ENCODE peak calls at places on chromosomes 16 and 17, in six cellular contexts. One of them, this sample, is unnamed.

GRCh38 chr17:2008332-2009126 is 16.6 kb downstream of the RTN4RL1 start:
- DNase-seq in IMR-90: no peak
- DNase-seq in A549: no peak
- DNase-seq in uterus: no peak
- DNase-seq in transverse colon: peak
- DNase-seq in Peyer's patch: no peak
- DNase-seq in this sample: no peak

GRCh38 chr17:68381076-68381900 is 76.0 kb downstream of the WIPI1 start:
- DNase-seq in transverse colon: peak
- DNase-seq in IMR-90: peak
- DNase-seq in uterus: peak
- DNase-seq in A549: peak
- DNase-seq in Peyer's patch: peak
- DNase-seq in this sample: no peak

GRCh38 chr17:69447726-69448125 is 33.2 kb downstream of the MAP2K6 start:
- DNase-seq in Peyer's patch: no peak
- DNase-seq in IMR-90: no peak
- DNase-seq in uterus: no peak
- DNase-seq in A549: no peak
- DNase-seq in transverse colon: no peak
- DNase-seq in this sample: no peak

GRCh38 chr16:75458439-75458838 is 6.0 kb downstream of the TMEM170A start:
- DNase-seq in IMR-90: no peak
- DNase-seq in Peyer's patch: peak
- DNase-seq in transverse colon: no peak
- DNase-seq in A549: no peak
- DNase-seq in uterus: no peak
- DNase-seq in this sample: no peak

GRCh38 chr17:17774009-17774881 is 62.5 kb downstream of the SREBF1 start:
- DNase-seq in Peyer's patch: peak
- DNase-seq in uterus: peak
- DNase-seq in A549: peak
- DNase-seq in transverse colon: peak
- DNase-seq in IMR-90: peak
- DNase-seq in this sample: peak

GRCh38 chr16:66265556-66266133 is 100.8 kb upstream of the CDH5 start:
- DNase-seq in Peyer's patch: peak
- DNase-seq in transverse colon: no peak
- DNase-seq in uterus: peak
- DNase-seq in IMR-90: no peak
- DNase-seq in A549: no peak
- DNase-seq in this sample: no peak

GRCh38 chr17:44878627-44879221 is 20.5 kb downstream of the EFTUD2 start:
- DNase-seq in transverse colon: no peak
- DNase-seq in A549: peak
- DNase-seq in uterus: peak
- DNase-seq in Peyer's patch: peak
- DNase-seq in IMR-90: peak
- DNase-seq in this sample: no peak

GRCh38 chr17:48843172-48843900 is 12.5 kb downstream of the CALCOCO2 start:
- DNase-seq in transverse colon: no peak
- DNase-seq in A549: no peak
- DNase-seq in IMR-90: peak
- DNase-seq in Peyer's patch: no peak
- DNase-seq in uterus: no peak
- DNase-seq in this sample: no peak

GRCh38 chr16:85413713-85414663 is 199.1 kb upstream of the GSE1 start:
- DNase-seq in IMR-90: no peak
- DNase-seq in A549: no peak
- DNase-seq in transverse colon: no peak
- DNase-seq in uterus: no peak
- DNase-seq in Peyer's patch: peak
- DNase-seq in this sample: no peak

GRCh38 chr17:39739885-39740356 is 2.2 kb downstream of the GRB7 start:
- DNase-seq in IMR-90: no peak
- DNase-seq in A549: no peak
- DNase-seq in transverse colon: no peak
- DNase-seq in uterus: no peak
- DNase-seq in Peyer's patch: no peak
- DNase-seq in this sample: no peak

GRCh38 chr17:17857496-17857895 is 20.7 kb upstream of the SREBF1 start:
- DNase-seq in uterus: no peak
- DNase-seq in transverse colon: no peak
- DNase-seq in A549: no peak
- DNase-seq in IMR-90: no peak
- DNase-seq in Peyer's patch: no peak
- DNase-seq in this sample: no peak

DNA sequence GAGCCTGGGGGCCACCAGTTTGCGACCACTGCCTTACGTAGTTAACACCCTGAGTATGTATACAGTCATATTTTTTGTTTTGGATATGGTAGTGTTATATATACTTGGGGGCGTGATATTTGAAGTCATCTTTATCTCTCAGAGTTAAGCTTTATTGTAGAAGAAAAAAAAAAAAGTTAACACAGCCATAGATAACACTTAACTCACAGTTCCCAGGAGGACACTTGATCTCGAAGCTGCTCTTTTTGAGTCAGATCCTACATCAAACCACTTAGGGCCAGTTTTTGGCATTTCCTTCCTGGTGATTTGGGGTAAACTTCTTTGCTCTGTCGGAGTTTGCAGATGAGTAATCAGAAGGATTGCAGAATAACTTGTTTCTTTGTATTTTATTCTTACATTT is 5.8 kb downstream of the ITPRIPL2 start:
- DNase-seq in uterus: peak
- DNase-seq in Peyer's patch: no peak
- DNase-seq in A549: no peak
- DNase-seq in IMR-90: peak
- DNase-seq in transverse colon: no peak
- DNase-seq in this sample: no peak
- H3K4me3 ChIP-seq in uterus: peak
- H3K4me3 ChIP-seq in Peyer's patch: no peak
- H3K4me3 ChIP-seq in A549: peak
- H3K4me3 ChIP-seq in IMR-90: peak
- H3K4me3 ChIP-seq in transverse colon: peak
- H3K4me3 ChIP-seq in this sample: no peak

DNA sequence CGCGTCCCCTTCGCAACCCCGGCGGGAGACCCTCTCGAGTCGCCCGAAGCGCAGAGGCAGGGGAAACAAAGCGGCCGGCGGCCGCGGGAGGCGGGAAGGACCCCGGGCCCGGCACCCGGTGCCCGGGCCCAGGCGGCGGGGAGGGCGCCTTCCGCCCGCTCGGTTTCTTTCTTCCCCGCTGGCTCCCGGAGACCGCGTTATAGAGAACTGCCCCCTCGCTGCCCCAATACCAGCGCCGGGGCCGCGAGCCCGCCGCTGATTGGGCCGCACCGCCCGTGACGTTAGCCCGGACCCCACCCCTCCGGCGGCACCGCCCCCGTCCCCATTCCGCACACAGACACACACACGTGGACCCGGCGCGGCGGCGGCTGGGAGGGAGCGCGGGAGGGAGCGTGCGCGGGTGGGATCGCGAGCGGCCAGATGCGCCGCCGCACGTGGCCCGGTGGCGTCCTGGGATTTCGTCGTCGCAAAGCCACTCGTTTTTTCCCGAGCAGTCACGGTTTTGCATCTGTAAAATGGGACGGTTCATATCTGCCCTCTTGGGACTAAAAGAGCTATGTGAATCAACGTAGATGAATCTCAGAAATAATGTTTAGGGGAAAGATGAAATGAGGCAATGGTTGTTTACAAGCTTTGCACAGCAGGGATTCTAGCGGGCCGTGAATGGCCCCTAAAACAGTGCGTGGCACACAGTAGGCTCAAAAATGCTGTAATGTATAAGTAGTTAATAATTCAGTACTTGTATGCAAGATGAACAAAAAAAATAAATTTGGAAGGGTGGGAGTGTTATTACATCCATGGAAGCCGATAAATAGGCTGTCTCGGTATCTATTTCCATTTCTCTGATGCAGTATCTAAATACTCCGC is at the start of gene EPOP:
- DNase-seq in A549: peak
- DNase-seq in transverse colon: peak
- DNase-seq in Peyer's patch: peak
- DNase-seq in uterus: peak
- DNase-seq in IMR-90: peak
- DNase-seq in this sample: peak
- TF ChIP-seq POLR2A in A549: peak
- TF ChIP-seq POLR2A in transverse colon: no peak
- TF ChIP-seq POLR2A in Peyer's patch: no peak
- TF ChIP-seq POLR2A in uterus: peak
- TF ChIP-seq POLR2A in IMR-90: peak
- TF ChIP-seq POLR2A in this sample: peak

GRCh38 chr17:83057397-83057761 is 22.0 kb upstream of the METRNL start:
- DNase-seq in A549: no peak
- DNase-seq in Peyer's patch: peak
- DNase-seq in IMR-90: no peak
- DNase-seq in uterus: no peak
- DNase-seq in transverse colon: no peak
- DNase-seq in this sample: no peak

GRCh38 chr17:83056583-83057396 is 22.6 kb upstream of the METRNL start:
- DNase-seq in Peyer's patch: peak
- DNase-seq in transverse colon: no peak
- DNase-seq in uterus: peak
- DNase-seq in A549: no peak
- DNase-seq in IMR-90: no peak
- DNase-seq in this sample: no peak

GRCh38 chr17:83057793-83058477 is 21.5 kb upstream of the METRNL start:
- DNase-seq in transverse colon: no peak
- DNase-seq in A549: no peak
- DNase-seq in uterus: peak
- DNase-seq in Peyer's patch: peak
- DNase-seq in IMR-90: no peak
- DNase-seq in this sample: no peak

GRCh38 chr17:83054518-83055125 is 24.8 kb upstream of the METRNL start:
- DNase-seq in transverse colon: no peak
- DNase-seq in A549: no peak
- DNase-seq in uterus: no peak
- DNase-seq in IMR-90: no peak
- DNase-seq in Peyer's patch: peak
- DNase-seq in this sample: no peak

DNA sequence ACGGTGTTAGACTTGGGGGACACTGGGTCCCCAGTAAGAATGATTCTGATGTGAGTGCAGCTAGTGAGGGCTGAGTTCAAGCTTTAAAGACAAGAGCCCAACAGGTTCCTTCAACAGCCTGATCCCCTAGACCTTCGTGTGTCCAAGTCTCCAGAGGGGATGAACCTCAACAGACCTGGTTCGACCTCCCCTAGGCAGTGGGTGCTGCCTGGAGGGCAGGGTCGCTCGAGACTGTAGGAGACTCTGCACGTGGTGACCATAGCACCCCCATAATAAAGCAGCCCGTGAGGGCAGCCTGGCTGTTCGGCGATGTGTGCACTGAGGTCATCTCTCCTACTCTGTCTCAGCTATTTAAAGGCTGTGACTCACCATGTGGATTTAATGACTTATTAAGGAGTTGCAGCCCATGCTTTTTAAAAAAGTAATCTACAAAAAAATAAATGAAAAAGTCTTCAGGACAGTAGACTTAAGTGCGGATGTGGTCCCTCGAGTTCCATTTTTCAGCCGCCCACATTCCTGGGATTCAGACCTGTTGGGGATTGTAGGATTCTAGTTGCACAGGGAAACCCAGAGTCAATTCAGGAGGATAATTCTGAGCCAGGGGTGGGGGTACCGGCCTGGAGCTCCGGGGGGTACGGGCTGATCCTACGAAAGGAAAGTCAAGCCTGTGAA is 23.4 kb upstream of the METRNL start:
- DNase-seq in A549: peak
- DNase-seq in IMR-90: peak
- DNase-seq in uterus: peak
- DNase-seq in transverse colon: no peak
- DNase-seq in Peyer's patch: peak
- DNase-seq in this sample: no peak
- H3K4me3 ChIP-seq in A549: no peak
- H3K4me3 ChIP-seq in IMR-90: no peak
- H3K4me3 ChIP-seq in uterus: no peak
- H3K4me3 ChIP-seq in transverse colon: no peak
- H3K4me3 ChIP-seq in Peyer's patch: no peak
- H3K4me3 ChIP-seq in this sample: no peak

GRCh38 chr16:807345-808251 is 7.1 kb upstream of the GNG13 start:
- DNase-seq in IMR-90: peak
- DNase-seq in Peyer's patch: peak
- DNase-seq in A549: peak
- DNase-seq in uterus: peak
- DNase-seq in transverse colon: peak
- DNase-seq in this sample: peak
- TF ChIP-seq POLR2A in IMR-90: peak
- TF ChIP-seq POLR2A in Peyer's patch: peak
- TF ChIP-seq POLR2A in A549: peak
- TF ChIP-seq POLR2A in uterus: peak
- TF ChIP-seq POLR2A in transverse colon: peak
- TF ChIP-seq POLR2A in this sample: peak